ENCODE peak calls at places on chromosomes 11 and 22, in eight cellular contexts. X is CD8-positive, alpha-beta T cell; B is GM23248; I is CD8-positive, alpha-beta memory T cell; W is right cardiac atrium; Y is H9; E is brain microvascular endothelial cell; H is substantia nigra. J is an unnamed sample.

GRCh38 chr11:126214446-126215240 is 3.1 kb downstream of the FAM118B start:
- DNase-seq in X (no peak), B (peak), I (no peak), W (no peak), Y (no peak), E (no peak), H (no peak), J (no peak)

GRCh38 chr11:78690588-78690987 is 115.9 kb upstream of the NARS2 start:
- DNase-seq in X (no peak), B (no peak), I (no peak), W (no peak), Y (no peak), E (no peak), H (no peak), J (no peak)

GRCh38 chr11:45145421-45146071 is 893 bp upstream of the PRDM11 start:
- DNase-seq in X (no peak), B (peak), I (no peak), W (peak), Y (peak), E (peak), H (no peak), J (peak)

GRCh38 chr11:110971110-110971509 is 258.9 kb upstream of the ARHGAP20 start:
- DNase-seq in X (no peak), B (peak), I (no peak), W (no peak), Y (no peak), E (peak), H (no peak), J (no peak)

GRCh38 chr11:66870616-66871520 is 14.0 kb downstream of the LRFN4 start:
- DNase-seq in X (no peak), B (no peak), I (no peak), W (no peak), Y (no peak), E (no peak), H (no peak), J (no peak)

GRCh38 chr11:130782361-130783221 is 133.7 kb downstream of the SNX19 start:
- DNase-seq in X (no peak), B (peak), I (no peak), W (peak), Y (no peak), E (peak), H (no peak), J (no peak)

GRCh38 chr11:9838961-9839360 is 175.1 kb downstream of the SWAP70 start:
- DNase-seq in X (no peak), B (peak), I (no peak), W (no peak), Y (no peak), E (no peak), H (no peak), J (no peak)

GRCh38 chr22:47304854-47305253 is 542.4 kb downstream of the TBC1D22A start:
- DNase-seq in X (no peak), B (no peak), I (no peak), W (no peak), Y (no peak), E (no peak), H (no peak), J (no peak)

GRCh38 chr22:37982938-37983859 is 1.2 kb downstream of the SOX10 start:
- DNase-seq in X (no peak), B (no peak), I (no peak), W (peak), Y (peak), E (no peak), H (peak), J (no peak)

GRCh38 chr11:65014146-65014960 is at the start of gene ARL2:
- DNase-seq in X (peak), B (peak), I (no peak), W (no peak), Y (peak), E (no peak), H (no peak), J (no peak)

GRCh38 chr22:31695423-31695822 is 33.4 kb upstream of the PISD start:
- DNase-seq in X (no peak), B (no peak), I (no peak), W (no peak), Y (no peak), E (no peak), H (no peak), J (no peak)

GRCh38 chr22:37218771-37219411 is 6.6 kb upstream of the SSTR3 start:
- DNase-seq in X (peak), B (no peak), I (peak), W (no peak), Y (no peak), E (no peak), H (no peak), J (no peak)

GRCh38 chr11:38990139-38990538 is 2392.1 kb upstream of the RAG2 start:
- DNase-seq in X (no peak), B (no peak), I (no peak), W (no peak), Y (no peak), E (no peak), H (no peak), J (no peak)

GRCh38 chr11:27277843-27278242 is 85.2 kb downstream of the CCDC34 start:
- DNase-seq in X (no peak), B (no peak), I (no peak), W (no peak), Y (no peak), E (no peak), H (no peak), J (no peak)

GRCh38 chr11:124078591-124078990 is 36.7 kb upstream of the VWA5A start:
- DNase-seq in X (no peak), B (no peak), I (no peak), W (no peak), Y (no peak), E (no peak), H (no peak), J (no peak)

GRCh38 chr11:27209562-27210005 is 153.4 kb downstream of the CCDC34 start:
- DNase-seq in X (no peak), B (peak), I (no peak), W (peak), Y (no peak), E (peak), H (no peak), J (peak)

GRCh38 chr11:2558402-2558801 is 113.6 kb downstream of the KCNQ1 start:
- DNase-seq in X (no peak), B (no peak), I (no peak), W (peak), Y (no peak), E (no peak), H (no peak), J (peak)

GRCh38 chr22:29308148-29308790 is 1.8 kb downstream of the GAS2L1 start:
- DNase-seq in X (no peak), B (no peak), I (no peak), W (peak), Y (no peak), E (no peak), H (no peak), J (peak)

GRCh38 chr22:38462960-38463784 is 4.7 kb upstream of the KDELR3 start:
- DNase-seq in X (no peak), B (no peak), I (no peak), W (peak), Y (peak), E (no peak), H (no peak), J (no peak)

GRCh38 chr11:128775513-128775912 is 81.6 kb downstream of the FLI1 start:
- DNase-seq in X (no peak), B (no peak), I (no peak), W (no peak), Y (no peak), E (peak), H (no peak), J (no peak)

GRCh38 chr11:66687831-66688281 is 10.2 kb upstream of the RBM4B start:
- DNase-seq in X (no peak), B (no peak), I (no peak), W (no peak), Y (no peak), E (no peak), H (no peak), J (peak)

GRCh38 chr22:21766933-21767462 is 31.4 kb upstream of the YPEL1 start:
- DNase-seq in X (peak), B (no peak), I (peak), W (no peak), Y (no peak), E (no peak), H (no peak), J (no peak)

GRCh38 chr11:44709966-44710365 is 16.8 kb upstream of the TSPAN18 start:
- DNase-seq in X (no peak), B (peak), I (no peak), W (no peak), Y (no peak), E (no peak), H (no peak), J (no peak)

GRCh38 chr22:37827056-37827455 is 3.9 kb downstream of the GALR3 start:
- DNase-seq in X (no peak), B (no peak), I (no peak), W (peak), Y (no peak), E (no peak), H (peak), J (no peak)

GRCh38 chr11:2303627-2304155 is 1.9 kb downstream of the TSPAN32 start:
- DNase-seq in X (no peak), B (no peak), I (no peak), W (peak), Y (peak), E (no peak), H (no peak), J (no peak)

GRCh38 chr22:43313497-43314474 is 29.4 kb downstream of the SCUBE1 start:
- DNase-seq in X (no peak), B (no peak), I (no peak), W (peak), Y (no peak), E (no peak), H (no peak), J (no peak)

GRCh38 chr11:68399916-68400315 is 60.6 kb upstream of the PPP6R3 start:
- DNase-seq in X (no peak), B (no peak), I (no peak), W (peak), Y (no peak), E (no peak), H (no peak), J (no peak)

GRCh38 chr11:84558085-84558905 is 1068.8 kb downstream of the DLG2 start:
- DNase-seq in X (no peak), B (peak), I (no peak), W (peak), Y (peak), E (peak), H (peak), J (no peak)

GRCh38 chr11:94933225-94934130 is 39.9 kb downstream of the CWC15 start:
- DNase-seq in X (no peak), B (peak), I (no peak), W (no peak), Y (no peak), E (peak), H (no peak), J (peak)

GRCh38 chr11:120108154-120108784 is 29.6 kb downstream of the TRIM29 start:
- DNase-seq in X (peak), B (peak), I (peak), W (peak), Y (peak), E (peak), H (peak), J (peak)

GRCh38 chr22:36610056-36610455 is 81.1 kb upstream of the EIF3D start:
- DNase-seq in X (no peak), B (no peak), I (no peak), W (no peak), Y (peak), E (no peak), H (no peak), J (no peak)

GRCh38 chr11:116215471-116216113 is 557.2 kb downstream of the BUD13 start:
- DNase-seq in X (no peak), B (no peak), I (no peak), W (no peak), Y (peak), E (no peak), H (no peak), J (no peak)

GRCh38 chr11:103433976-103434375 is 324.8 kb downstream of the DYNC2H1 start:
- DNase-seq in X (no peak), B (peak), I (no peak), W (no peak), Y (no peak), E (no peak), H (no peak), J (no peak)

GRCh38 chr11:132471491-132471890 is 1060.8 kb downstream of the OPCML start:
- DNase-seq in X (no peak), B (peak), I (no peak), W (no peak), Y (no peak), E (no peak), H (no peak), J (no peak)

GRCh38 chr22:39421691-39422090 is 22.1 kb downstream of the TAB1 start:
- DNase-seq in X (no peak), B (no peak), I (no peak), W (no peak), Y (no peak), E (no peak), H (no peak), J (peak)

GRCh38 chr22:48352086-48352911 is 1475.4 kb downstream of the BRD1 start:
- DNase-seq in X (no peak), B (no peak), I (no peak), W (no peak), Y (no peak), E (no peak), H (no peak), J (no peak)

GRCh38 chr22:48353116-48353947 is 1474.3 kb downstream of the BRD1 start:
- DNase-seq in X (no peak), B (no peak), I (no peak), W (no peak), Y (no peak), E (no peak), H (no peak), J (no peak)

GRCh38 chr22:48348855-48349254 is 1478.8 kb downstream of the BRD1 start:
- DNase-seq in X (no peak), B (no peak), I (no peak), W (no peak), Y (no peak), E (no peak), H (no peak), J (peak)

GRCh38 chr22:48351376-48352085 is 1476.1 kb downstream of the BRD1 start:
- DNase-seq in X (no peak), B (no peak), I (no peak), W (no peak), Y (no peak), E (no peak), H (no peak), J (peak)

DNA sequence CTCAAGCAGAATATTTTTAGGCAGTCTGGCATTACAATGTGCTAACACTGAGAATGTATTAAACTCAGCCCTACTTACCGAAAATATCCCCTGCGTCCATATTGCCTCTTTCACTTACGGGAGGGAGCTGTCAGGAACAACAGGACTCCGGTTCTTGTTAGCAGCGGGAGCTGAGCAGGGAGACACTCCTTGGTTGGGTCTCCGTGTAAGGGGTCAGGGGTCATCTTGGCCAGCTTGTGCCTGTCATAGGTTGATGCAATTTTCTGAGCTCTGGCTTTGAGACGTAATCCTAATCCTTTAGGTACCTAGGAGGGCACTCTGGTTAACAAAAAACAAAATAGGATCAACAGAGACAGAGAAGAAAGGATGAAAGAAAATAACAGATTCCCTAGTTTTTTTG is 1477.2 kb downstream of the BRD1 start:
- DNase-seq in X (no peak), B (no peak), I (no peak), W (no peak), Y (no peak), E (no peak), H (no peak), J (peak)
- H3K27ac ChIP-seq in X (no peak), B (no peak), I (no peak), W (no peak), Y (no peak), E (no peak), H (no peak), J (no peak)

GRCh38 chr11:34585870-34586654 is 34.8 kb upstream of the EHF start:
- DNase-seq in X (no peak), B (peak), I (no peak), W (no peak), Y (no peak), E (peak), H (no peak), J (no peak)
- H3K27ac ChIP-seq in X (no peak), B (no peak), I (no peak), W (no peak), Y (no peak), E (no peak), H (no peak), J (no peak)

DNA sequence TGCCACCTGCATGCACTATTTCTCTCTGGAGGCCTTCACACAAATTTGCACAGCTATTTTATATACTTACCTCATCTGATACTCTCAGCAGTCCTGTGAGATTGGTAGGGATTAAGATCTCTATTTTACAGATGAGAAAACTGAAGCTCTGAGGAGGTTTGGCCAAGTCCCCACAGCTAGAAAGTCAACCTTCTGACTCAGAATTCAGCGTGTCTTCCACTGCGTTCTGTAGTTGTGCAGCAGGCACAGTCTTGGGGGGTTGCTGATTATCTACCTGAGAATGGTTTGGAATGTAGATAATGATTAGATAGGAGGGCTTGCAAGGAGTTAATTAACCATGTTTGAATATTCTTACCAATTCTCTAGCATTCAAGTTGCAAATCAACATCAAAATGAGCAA is 2.5 kb upstream of the SORL1 start:
- DNase-seq in X (no peak), B (no peak), I (no peak), W (no peak), Y (no peak), E (no peak), H (no peak), J (no peak)
- H3K27ac ChIP-seq in X (peak), B (no peak), I (no peak), W (no peak), Y (no peak), E (no peak), H (peak), J (no peak)

GRCh38 chr11:105612766-105613165 is 2.9 kb downstream of the GRIA4 start:
- DNase-seq in X (no peak), B (no peak), I (no peak), W (no peak), Y (no peak), E (no peak), H (no peak), J (no peak)
- H3K27ac ChIP-seq in X (no peak), B (no peak), I (no peak), W (no peak), Y (peak), E (no peak), H (peak), J (no peak)

DNA sequence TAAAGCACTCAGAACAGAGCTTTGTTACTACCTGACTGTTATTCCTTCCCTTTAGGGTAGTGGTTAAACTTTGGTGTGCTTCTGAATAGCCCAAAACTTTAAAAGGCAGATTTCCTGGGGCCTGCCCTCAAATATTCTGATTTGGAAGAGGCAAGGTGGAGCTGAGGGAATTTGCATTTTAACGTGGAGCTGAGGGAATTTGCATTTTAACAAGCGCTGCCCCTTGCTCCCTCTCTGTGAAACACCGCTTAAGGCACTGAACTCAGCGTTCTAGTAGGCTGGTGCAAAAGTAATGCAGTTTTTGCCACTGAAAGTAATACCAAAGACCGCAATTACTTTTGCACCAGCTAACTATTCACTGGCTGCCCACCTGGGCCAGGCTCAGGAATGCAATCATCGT is 35.0 kb downstream of the TPST2 start:
- DNase-seq in X (no peak), B (no peak), I (no peak), W (no peak), Y (peak), E (no peak), H (no peak), J (no peak)
- H3K27ac ChIP-seq in X (no peak), B (no peak), I (no peak), W (no peak), Y (peak), E (no peak), H (no peak), J (no peak)

GRCh38 chr22:46023558-46023981 is 46.6 kb upstream of the WNT7B start:
- DNase-seq in X (no peak), B (peak), I (no peak), W (peak), Y (no peak), E (no peak), H (no peak), J (peak)
- H3K27ac ChIP-seq in X (no peak), B (no peak), I (no peak), W (no peak), Y (no peak), E (no peak), H (no peak), J (no peak)

GRCh38 chr11:16154715-16155396 is 201.5 kb downstream of the SOX6 start:
- DNase-seq in X (no peak), B (no peak), I (no peak), W (no peak), Y (no peak), E (no peak), H (no peak), J (no peak)
- H3K27ac ChIP-seq in X (no peak), B (no peak), I (no peak), W (no peak), Y (no peak), E (no peak), H (no peak), J (no peak)